ENCODE peak calls at places on chromosomes 13 and 19, in four cellular contexts. F, N, B and P are unnamed samples.

GRCh38 chr19:54275951-54276350 is 5.0 kb downstream of the LILRB2 start:
- DNase-seq in F (no peak), N (no peak), B (no peak), P (no peak)

GRCh38 chr19:17079710-17080440 is 4.3 kb downstream of the MYO9B start:
- DNase-seq in F (peak), N (peak), B (peak), P (peak)

GRCh38 chr13:21486322-21486721 is 27.2 kb upstream of the ZDHHC20 start:
- DNase-seq in F (no peak), N (no peak), B (no peak), P (no peak)

GRCh38 chr19:39997595-39998216 is 846 bp downstream of the ZNF546 start:
- DNase-seq in F (no peak), N (no peak), B (no peak), P (no peak)

GRCh38 chr13:41457589-41458186 is 338 bp downstream of the RGCC start:
- DNase-seq in F (peak), N (peak), B (no peak), P (no peak)

GRCh38 chr13:98492335-98493034 is 84.4 kb downstream of the STK24 start:
- DNase-seq in F (no peak), N (no peak), B (no peak), P (no peak)

GRCh38 chr19:43639507-43640423 is at the start of gene CADM4:
- DNase-seq in F (peak), N (no peak), B (no peak), P (no peak)

GRCh38 chr13:38657191-38657590 is 29.7 kb upstream of the FREM2 start:
- DNase-seq in F (no peak), N (no peak), B (no peak), P (peak)

GRCh38 chr19:48061401-48062344 is 17.8 kb upstream of the CABP5 start:
- DNase-seq in F (no peak), N (no peak), B (no peak), P (no peak)

GRCh38 chr13:53341144-53341510 is 312.5 kb downstream of the OLFM4 start:
- DNase-seq in F (no peak), N (no peak), B (no peak), P (no peak)

GRCh38 chr19:49889687-49890348 is 6.9 kb downstream of the IL4I1 start:
- DNase-seq in F (peak), N (peak), B (peak), P (peak)

GRCh38 chr13:76791290-76791664 is 94.9 kb downstream of the KCTD12 start:
- DNase-seq in F (no peak), N (no peak), B (no peak), P (no peak)

GRCh38 chr19:35002037-35002535 is 2.0 kb downstream of the GRAMD1A start:
- DNase-seq in F (no peak), N (no peak), B (no peak), P (no peak)

GRCh38 chr19:13005861-13006370 is 10.6 kb downstream of the NFIX start:
- DNase-seq in F (no peak), N (no peak), B (no peak), P (no peak)

GRCh38 chr19:6765738-6766356 is 1.4 kb downstream of the SH2D3A start:
- DNase-seq in F (peak), N (peak), B (no peak), P (no peak)

GRCh38 chr19:10260141-10260584 is 8.1 kb downstream of the MRPL4 start:
- DNase-seq in F (no peak), N (peak), B (no peak), P (no peak)

GRCh38 chr19:17642656-17643055 is 45.5 kb downstream of the UNC13A start:
- DNase-seq in F (no peak), N (no peak), B (no peak), P (no peak)

GRCh38 chr19:17448190-17448967 is at the start of gene TMEM221:
- DNase-seq in F (peak), N (no peak), B (peak), P (no peak)

GRCh38 chr13:76438050-76438449 is 448.2 kb downstream of the KCTD12 start:
- DNase-seq in F (no peak), N (no peak), B (no peak), P (no peak)

GRCh38 chr13:31697290-31697689 is 42.0 kb upstream of the RXFP2 start:
- DNase-seq in F (no peak), N (no peak), B (no peak), P (no peak)

GRCh38 chr19:30106417-30107095 is 164.5 kb downstream of the URI1 start:
- DNase-seq in F (no peak), N (no peak), B (no peak), P (no peak)

GRCh38 chr19:33239223-33239975 is 13.7 kb upstream of the SLC7A10 start:
- DNase-seq in F (no peak), N (no peak), B (no peak), P (no peak)

GRCh38 chr19:2517881-2518601 is 42.1 kb downstream of the GADD45B start:
- DNase-seq in F (no peak), N (no peak), B (no peak), P (no peak)

GRCh38 chr19:47074621-47075020 is 26.2 kb upstream of the TMEM160 start:
- DNase-seq in F (no peak), N (no peak), B (no peak), P (no peak)

GRCh38 chr13:74128171-74128767 is 5.9 kb downstream of the KLF12 start:
- DNase-seq in F (no peak), N (no peak), B (no peak), P (no peak)

GRCh38 chr13:85828094-85828684 is 29.0 kb upstream of the SLITRK6 start:
- DNase-seq in F (no peak), N (no peak), B (no peak), P (no peak)

GRCh38 chr19:23481043-23481442 is 85.8 kb upstream of the ZNF91 start:
- DNase-seq in F (no peak), N (no peak), B (no peak), P (no peak)

GRCh38 chr13:59680429-59681024 is 483.2 kb downstream of the DIAPH3 start:
- DNase-seq in F (peak), N (no peak), B (no peak), P (no peak)

GRCh38 chr13:77448689-77449088 is 86.8 kb upstream of the SCEL start:
- DNase-seq in F (no peak), N (no peak), B (no peak), P (no peak)

GRCh38 chr13:93037780-93038179 is 188.8 kb upstream of the GPC6 start:
- DNase-seq in F (no peak), N (no peak), B (no peak), P (no peak)

DNA sequence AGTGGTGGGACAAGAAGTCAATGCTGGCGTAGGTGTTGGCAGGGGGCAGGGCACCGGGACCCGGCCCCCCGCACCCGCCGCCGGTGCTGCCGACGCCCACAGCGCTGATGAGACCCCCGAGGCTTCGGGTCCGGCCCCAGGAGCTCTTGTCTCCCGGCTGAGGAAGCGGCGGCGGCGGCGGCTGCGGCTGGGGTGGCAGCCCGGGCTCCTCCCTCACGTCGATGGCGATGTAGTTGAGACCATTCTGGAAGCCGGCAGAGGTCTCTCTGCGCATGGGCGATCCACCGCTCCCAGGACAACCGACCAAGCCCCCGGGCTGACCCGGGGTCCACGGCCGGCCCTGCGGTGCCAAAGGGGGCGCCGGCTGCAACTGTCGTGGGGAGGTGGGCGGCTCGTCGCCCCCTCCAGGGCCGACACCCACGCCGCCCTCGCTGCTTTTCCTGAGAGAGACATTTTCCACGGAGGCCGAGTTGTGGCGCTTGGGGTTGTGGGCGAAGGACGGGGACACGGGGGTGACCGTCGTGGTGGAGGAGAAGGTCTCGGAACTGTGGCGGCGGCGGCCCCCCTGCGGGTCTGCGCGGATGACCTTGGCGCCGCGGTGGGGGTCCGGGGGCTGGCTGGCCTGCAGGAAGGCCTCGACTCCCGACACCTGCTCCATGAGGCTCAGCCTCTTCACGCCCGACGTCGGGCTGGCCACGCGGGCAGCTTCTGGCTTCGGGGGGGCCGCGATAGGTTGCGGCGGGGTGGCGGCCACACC is 4.1 kb downstream of the IRS2 start:
- DNase-seq in F (no peak), N (no peak), B (no peak), P (no peak)
- H3K4me3 ChIP-seq in F (no peak), N (peak), B (no peak), P (peak)

GRCh38 chr13:30121666-30122065 is 185.7 kb downstream of the KATNAL1 start:
- DNase-seq in F (no peak), N (no peak), B (no peak), P (no peak)

GRCh38 chr13:30121244-30121643 is 186.1 kb downstream of the KATNAL1 start:
- DNase-seq in F (no peak), N (no peak), B (no peak), P (no peak)

GRCh38 chr13:30120133-30120822 is 187.1 kb downstream of the KATNAL1 start:
- DNase-seq in F (no peak), N (no peak), B (no peak), P (no peak)

GRCh38 chr13:30116379-30116778 is 191.0 kb downstream of the KATNAL1 start:
- DNase-seq in F (no peak), N (no peak), B (no peak), P (no peak)

GRCh38 chr13:30119476-30119875 is 187.9 kb downstream of the KATNAL1 start:
- DNase-seq in F (peak), N (no peak), B (no peak), P (no peak)
- H3K4me3 ChIP-seq in F (no peak), N (no peak), B (no peak), P (no peak)

DNA sequence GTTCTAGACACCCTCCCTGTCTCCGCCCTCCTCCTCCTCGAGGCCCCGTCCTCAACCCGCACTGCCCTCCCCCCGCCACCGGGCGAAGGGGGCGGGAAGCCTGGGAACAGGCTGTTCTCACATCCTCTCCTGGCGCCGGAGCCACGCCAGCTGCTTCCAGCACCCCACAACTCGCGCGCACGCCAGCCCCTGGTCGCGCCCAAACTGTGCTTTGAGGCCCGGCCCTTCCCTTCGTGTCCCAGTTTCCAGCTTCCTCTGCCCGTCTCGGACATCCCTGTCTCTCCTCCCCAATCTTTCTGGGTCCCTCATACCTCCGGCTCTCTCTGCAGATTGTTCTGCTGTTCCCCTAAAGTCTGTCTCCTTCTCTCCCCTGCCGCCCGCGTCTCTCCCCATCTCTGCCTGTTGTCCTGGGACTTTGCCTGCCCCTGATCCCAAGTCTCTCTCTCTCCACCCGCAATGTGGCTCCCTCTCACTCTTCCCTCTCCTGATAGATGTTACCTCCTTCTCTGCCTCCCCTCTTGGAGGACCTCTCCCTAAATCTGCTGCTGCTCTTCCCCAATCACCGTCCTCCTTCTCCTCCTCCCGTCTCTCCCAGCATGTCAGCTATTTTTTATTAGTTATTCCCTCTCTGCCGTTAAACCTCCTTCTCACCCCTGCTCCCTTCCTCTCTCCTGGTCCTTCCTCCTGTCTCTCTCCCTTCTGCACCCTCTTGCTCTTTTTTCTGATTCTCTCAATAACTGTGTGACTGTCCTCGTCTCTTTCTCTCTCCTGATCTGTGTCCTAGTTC is 14.2 kb downstream of the DPF1 start:
- DNase-seq in F (no peak), N (peak), B (peak), P (peak)
- H3K4me3 ChIP-seq in F (no peak), N (no peak), B (no peak), P (peak)

GRCh38 chr13:37598572-37598971 is at the start of gene POSTN:
- DNase-seq in F (no peak), N (no peak), B (no peak), P (no peak)

GRCh38 chr13:37595162-37595561 is 3.4 kb downstream of the POSTN start:
- DNase-seq in F (no peak), N (no peak), B (no peak), P (no peak)

GRCh38 chr13:37602743-37603381 is 4.3 kb upstream of the POSTN start:
- DNase-seq in F (no peak), N (no peak), B (no peak), P (no peak)

GRCh38 chr13:37599509-37599908 is 941 bp upstream of the POSTN start:
- DNase-seq in F (no peak), N (no peak), B (no peak), P (no peak)

GRCh38 chr13:37597477-37597876 is 1.1 kb downstream of the POSTN start:
- DNase-seq in F (no peak), N (no peak), B (no peak), P (no peak)
- H3K4me3 ChIP-seq in F (no peak), N (no peak), B (no peak), P (peak)

DNA sequence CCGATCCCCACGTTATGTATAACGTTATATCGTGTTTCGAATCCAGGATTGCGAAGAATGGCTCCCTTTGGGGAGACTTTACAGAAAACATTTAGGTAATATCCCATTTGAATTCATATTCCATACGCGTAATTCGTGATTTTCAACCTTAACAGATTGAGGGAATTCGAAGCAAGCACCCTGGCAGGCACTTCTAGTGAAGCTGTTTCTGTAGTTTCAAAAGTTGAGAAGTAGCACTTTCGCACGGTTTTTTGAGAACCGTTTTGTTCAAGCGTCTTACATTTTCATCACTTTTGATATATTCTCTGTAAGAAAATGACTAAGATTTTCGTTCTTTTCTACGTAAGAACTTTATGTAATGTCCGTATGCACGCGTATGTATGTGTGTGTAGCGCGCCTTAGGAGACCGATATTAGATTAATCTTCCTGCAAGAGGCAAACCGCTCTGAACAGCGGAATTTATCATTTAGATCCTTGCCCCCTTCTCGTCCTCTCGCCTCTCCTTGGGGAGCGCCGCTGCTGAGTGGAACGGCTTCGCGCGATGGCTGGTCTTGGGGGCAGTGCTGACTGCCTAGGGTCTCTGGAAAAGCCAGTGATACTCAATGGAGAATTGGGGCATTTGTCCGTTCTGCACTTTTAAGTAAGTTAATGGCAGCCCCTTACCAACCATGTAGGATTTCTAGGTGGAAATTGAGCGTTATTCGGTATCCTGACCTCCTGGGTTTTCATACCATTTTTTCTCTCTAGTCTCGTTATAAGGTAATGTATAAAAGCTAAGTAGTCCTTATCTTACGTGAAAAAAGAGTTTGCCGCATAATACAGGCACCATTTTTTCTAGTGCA is 4.8 kb downstream of the MAB21L1 start:
- DNase-seq in F (no peak), N (no peak), B (no peak), P (no peak)
- H3K4me3 ChIP-seq in F (no peak), N (no peak), B (no peak), P (peak)

GRCh38 chr19:20238025-20238623 is 71.1 kb downstream of the ZNF486 start:
- DNase-seq in F (peak), N (peak), B (peak), P (peak)
- H3K4me3 ChIP-seq in F (peak), N (peak), B (peak), P (peak)

GRCh38 chr13:39737047-39737446 is 81.6 kb downstream of the COG6 start:
- DNase-seq in F (no peak), N (no peak), B (no peak), P (no peak)
- H3K4me3 ChIP-seq in F (no peak), N (no peak), B (no peak), P (no peak)

DNA sequence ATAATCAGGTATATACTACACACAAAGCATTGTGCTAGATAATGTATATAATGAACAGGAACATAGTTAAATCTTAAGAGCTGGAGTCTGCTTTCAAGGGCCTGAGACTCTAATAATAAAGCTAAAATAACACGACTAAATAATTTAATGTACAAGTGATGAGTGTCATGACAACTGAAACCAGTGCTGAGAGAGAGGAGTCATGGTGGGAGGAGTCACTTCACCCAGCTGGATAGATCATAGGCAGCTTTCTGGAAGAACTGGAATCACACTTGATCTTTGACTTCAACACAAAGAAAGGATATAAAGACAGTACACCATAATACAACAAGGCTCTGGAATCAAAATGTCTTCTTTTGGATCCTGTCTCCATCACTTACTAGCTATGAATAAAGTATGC is 7.1 kb downstream of the RBM26 start:
- DNase-seq in F (no peak), N (no peak), B (no peak), P (no peak)
- H3K4me3 ChIP-seq in F (no peak), N (no peak), B (no peak), P (no peak)

DNA sequence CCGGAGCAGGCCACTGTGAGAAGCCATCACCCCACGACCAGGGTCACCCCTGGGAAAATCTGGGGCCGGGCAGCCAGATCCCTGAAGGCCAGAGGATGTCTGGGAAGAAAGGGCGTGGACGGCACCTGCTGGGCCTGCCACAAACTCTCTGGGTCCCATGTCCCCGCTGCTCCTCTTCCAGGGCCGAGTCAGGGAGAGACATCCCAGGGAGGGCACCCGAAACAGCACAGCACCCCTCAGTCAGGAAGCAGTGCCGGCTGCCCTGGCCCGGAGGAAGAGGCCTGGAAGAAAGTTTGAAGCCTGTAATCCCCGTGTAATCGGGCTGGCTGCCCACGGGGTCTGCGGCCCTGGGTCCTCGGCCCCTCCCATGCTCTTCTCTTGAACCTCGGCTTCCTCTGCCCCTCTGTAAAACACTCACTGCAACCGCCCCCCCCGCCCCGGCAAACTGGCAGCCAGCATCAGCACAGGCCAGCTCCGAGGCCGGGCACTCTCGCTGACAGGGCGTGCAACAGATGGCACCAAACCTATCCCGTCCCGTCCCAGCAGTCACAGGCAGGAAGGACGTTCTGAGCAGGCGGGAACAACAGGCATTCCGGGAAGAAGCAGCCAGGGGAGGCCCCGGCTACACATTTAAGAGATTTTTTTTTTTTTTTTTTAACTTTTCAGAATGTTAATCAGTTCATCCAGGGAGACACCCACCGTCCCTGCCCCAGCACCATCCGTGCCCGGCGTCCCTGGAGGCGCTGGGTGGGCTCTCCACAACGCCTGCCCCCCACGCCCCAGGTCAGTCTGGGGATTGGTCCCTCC is 1.5 kb downstream of the SBNO2 start:
- DNase-seq in F (no peak), N (no peak), B (peak), P (no peak)
- H3K4me3 ChIP-seq in F (no peak), N (peak), B (peak), P (peak)

GRCh38 chr19:41595890-41596280 is 19.9 kb downstream of the CEACAM21 start:
- DNase-seq in F (no peak), N (no peak), B (peak), P (no peak)
- H3K4me3 ChIP-seq in F (no peak), N (no peak), B (no peak), P (no peak)